ENCODE peak calls at places on chromosomes 7 and 10, in four cellular contexts. G is K562, U is IMR-90, R is GM12878. N is an unnamed sample.
A peak's percentile ranks its signal among the peaks of the same experiment; 100 is the strongest.

GRCh38 chr10:27620425-27621397 is 116.6 kb downstream of the RAB18 start:
- DNase-seq in R (no peak), G (no peak), U (peak; percentile 58), N (no peak)

GRCh38 chr10:4006051-4006450 is 221.0 kb upstream of the KLF6 start:
- DNase-seq in R (no peak), G (no peak), U (no peak), N (no peak)

GRCh38 chr10:62681211-62681940 is 123.1 kb upstream of the ADO start:
- DNase-seq in U (no peak), R (peak; percentile 90), G (no peak), N (no peak)

GRCh38 chr10:21746118-21746517 is 212.1 kb downstream of the MLLT10 start:
- DNase-seq in U (no peak), G (no peak), R (no peak), N (no peak)

GRCh38 chr7:137146012-137146455 is 197.5 kb downstream of the PTN start:
- DNase-seq in G (no peak), R (no peak), U (peak; percentile 95), N (no peak)

GRCh38 chr10:114437456-114438292 is 33.4 kb upstream of the AFAP1L2 start:
- DNase-seq in R (no peak), G (no peak), U (peak; percentile 19), N (no peak)

GRCh38 chr10:75910032-75910431 is 478.6 kb downstream of the LRMDA start:
- DNase-seq in U (peak; percentile 24), R (no peak), G (no peak), N (peak; percentile 29)

GRCh38 chr10:42645103-42645502 is 6.7 kb upstream of the ZNF33B start:
- DNase-seq in U (no peak), G (peak; percentile 88), R (no peak), N (peak; percentile 79)

GRCh38 chr7:157669768-157670345 is 333.1 kb downstream of the DNAJB6 start:
- DNase-seq in G (no peak), R (no peak), U (no peak), N (no peak)
- TF ChIP-seq POLR2A in G (no peak), R (no peak), U (no peak), N (no peak)

GRCh38 chr7:43072530-43072929 is 39.9 kb upstream of the HECW1 start:
- DNase-seq in U (no peak), R (no peak), G (peak; percentile 68), N (peak; percentile 34)
- TF ChIP-seq FOS in U (no peak), R (no peak), G (no peak), N (no peak)

DNA sequence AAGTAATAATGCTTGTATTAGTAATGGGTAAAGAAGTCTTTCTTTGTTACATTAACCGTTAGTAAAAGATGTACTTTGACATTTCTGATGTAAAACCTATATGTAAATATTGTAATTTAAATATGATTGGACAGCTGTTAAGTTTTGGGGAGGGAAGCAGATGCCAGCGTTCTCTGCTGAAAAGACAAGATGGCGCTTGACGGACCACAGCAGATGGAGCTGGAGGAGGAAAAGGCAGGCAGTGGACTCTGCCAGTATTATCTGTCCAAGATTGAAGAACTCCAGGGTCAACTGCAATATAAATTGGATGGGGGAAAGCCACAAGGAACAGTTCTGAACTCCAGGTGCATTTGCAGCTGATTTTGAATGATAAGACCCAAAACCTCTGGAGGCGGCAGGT is 86.9 kb downstream of the ZNRF2 start:
- DNase-seq in R (no peak), G (no peak), U (no peak), N (no peak)
- TF ChIP-seq POLR2A in R (no peak), G (no peak), U (no peak), N (no peak)

GRCh38 chr7:35530124-35531109 is 164.5 kb downstream of the HERPUD2 start:
- DNase-seq in U (no peak), G (no peak), R (no peak), N (no peak)

GRCh38 chr7:35526645-35527044 is 168.3 kb downstream of the HERPUD2 start:
- DNase-seq in U (no peak), R (no peak), G (no peak), N (no peak)

GRCh38 chr7:35529713-35530112 is 165.2 kb downstream of the HERPUD2 start:
- DNase-seq in G (no peak), U (no peak), R (no peak), N (no peak)

GRCh38 chr7:35524112-35524804 is 170.7 kb downstream of the HERPUD2 start:
- DNase-seq in U (no peak), R (no peak), G (no peak), N (no peak)

DNA sequence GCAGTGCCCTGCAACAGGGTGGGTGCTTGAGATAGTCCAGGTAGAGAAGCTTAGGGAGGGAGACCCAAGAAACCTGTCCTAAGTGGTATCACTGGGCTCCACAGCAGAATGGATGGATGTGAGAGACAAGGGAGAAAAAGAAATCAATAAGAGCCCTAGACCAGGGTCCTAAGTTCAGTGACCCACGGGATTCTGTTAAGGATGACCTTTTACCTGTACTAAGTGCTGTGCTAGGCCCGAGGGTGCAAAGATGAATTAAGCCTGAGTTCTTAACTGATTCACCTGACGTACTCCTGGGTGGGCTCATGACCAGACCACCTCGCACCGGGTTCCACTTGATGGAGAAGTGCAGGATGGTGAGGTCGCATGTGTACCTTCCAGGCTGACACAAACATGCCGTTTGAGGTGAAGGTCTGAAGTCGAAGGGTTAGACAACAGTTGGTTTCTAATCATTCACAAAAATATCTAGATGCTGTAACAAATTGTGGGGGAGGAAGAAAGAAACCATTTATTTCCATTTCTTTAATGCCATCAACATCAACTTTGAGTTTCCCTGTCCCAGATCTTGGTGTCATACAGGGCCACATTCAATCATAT is 166.5 kb downstream of the HERPUD2 start:
- DNase-seq in U (no peak), R (no peak), G (no peak), N (no peak)
- TF ChIP-seq FOS in U (no peak), R (no peak), G (no peak), N (no peak)

GRCh38 chr10:125158528-125159485 is 1.6 kb downstream of the CTBP2 start:
- DNase-seq in R (no peak), U (peak; percentile 54), G (peak; percentile 65), N (peak; percentile 76)
- TF ChIP-seq POLR2A in R (no peak), U (peak; percentile 39), G (peak; percentile 40), N (peak; percentile 73)

GRCh38 chr10:124264711-124265390 is 153.9 kb downstream of the OAT start:
- DNase-seq in G (no peak), R (no peak), U (no peak), N (no peak)
- TF ChIP-seq FOS in G (no peak), R (no peak), U (no peak), N (no peak)

N was measured in endothelial cell of umbilical vein.